ENCODE peak calls at places on chromosomes 1 and 21, in five cellular contexts. A, B, E, F and D are unnamed samples.

GRCh38 chr1:18266391-18266790 is 158.8 kb downstream of the IGSF21 start:
- DNase-seq in A (no peak), B (no peak), E (no peak), F (no peak), D (no peak)

GRCh38 chr1:221440658-221441057 is 301.2 kb downstream of the DUSP10 start:
- DNase-seq in A (peak), B (peak), E (peak), F (no peak), D (peak)

GRCh38 chr1:229624521-229624905 is 1.4 kb downstream of the TAF5L start:
- DNase-seq in A (no peak), B (no peak), E (no peak), F (no peak), D (no peak)

GRCh38 chr1:30466026-30466425 is 257.4 kb downstream of the MATN1 start:
- DNase-seq in A (no peak), B (no peak), E (no peak), F (no peak), D (no peak)

GRCh38 chr1:203167026-203167912 is 8.4 kb downstream of the MYBPH start:
- DNase-seq in A (no peak), B (no peak), E (no peak), F (no peak), D (no peak)

GRCh38 chr1:32448773-32449456 is 16.0 kb upstream of the ZBTB8B start:
- DNase-seq in A (peak), B (peak), E (no peak), F (no peak), D (peak)

GRCh38 chr1:37513795-37514349 is 694 bp downstream of the MEAF6 start:
- DNase-seq in A (no peak), B (peak), E (no peak), F (peak), D (peak)

GRCh38 chr21:39504230-39504629 is 52.5 kb downstream of the SH3BGR start:
- DNase-seq in A (no peak), B (no peak), E (no peak), F (no peak), D (no peak)

GRCh38 chr1:231628207-231628876 is 1.8 kb downstream of the DISC1 start:
- DNase-seq in A (no peak), B (no peak), E (no peak), F (peak), D (peak)

GRCh38 chr1:32187850-32188249 is 8.4 kb downstream of the TXLNA start:
- DNase-seq in A (no peak), B (no peak), E (no peak), F (no peak), D (no peak)

GRCh38 chr1:221637641-221638041 is 104.2 kb downstream of the DUSP10 start:
- DNase-seq in A (no peak), B (no peak), E (no peak), F (no peak), D (peak)

GRCh38 chr1:2279210-2279639 is 51.1 kb downstream of the SKI start:
- DNase-seq in A (no peak), B (no peak), E (peak), F (no peak), D (peak)

GRCh38 chr1:10873189-10873588 is 76.7 kb upstream of the CASZ1 start:
- DNase-seq in A (no peak), B (no peak), E (no peak), F (no peak), D (no peak)

GRCh38 chr1:40774266-40774998 is 9.2 kb upstream of the KCNQ4 start:
- DNase-seq in A (peak), B (peak), E (no peak), F (peak), D (peak)

GRCh38 chr21:26686278-26686677 is 113.2 kb upstream of the CYYR1 start:
- DNase-seq in A (peak), B (peak), E (no peak), F (peak), D (peak)

GRCh38 chr1:112464501-112464900 is 44.3 kb upstream of the WNT2B start:
- DNase-seq in A (no peak), B (no peak), E (no peak), F (no peak), D (no peak)

GRCh38 chr1:203907901-203908300 is 46.5 kb downstream of the SNRPE start:
- DNase-seq in A (no peak), B (no peak), E (peak), F (no peak), D (peak)

GRCh38 chr1:35564037-35564883 is 6.7 kb downstream of the NCDN start:
- DNase-seq in A (peak), B (peak), E (peak), F (peak), D (peak)

GRCh38 chr1:89922911-89923310 is 72.0 kb upstream of the ZNF326 start:
- DNase-seq in A (no peak), B (no peak), E (no peak), F (no peak), D (no peak)